ENCODE peak calls at places on chromosomes 1 and 21, in four cellular contexts. K is foreskin keratinocyte, H is BJ, N is GM10248. J is an unnamed sample.
A peak's percentile ranks its signal among the peaks of the same experiment; 100 is the strongest.

GRCh38 chr1:245285168-245285567 is 130.4 kb downstream of the KIF26B start:
- DNase-seq in K (no peak), H (no peak), N (no peak), J (no peak)

GRCh38 chr1:185804206-185804605 is 70.0 kb downstream of the HMCN1 start:
- DNase-seq in K (peak; percentile 18), H (no peak), N (no peak), J (no peak)

GRCh38 chr1:36134805-36135339 is 9.8 kb upstream of the COL8A2 start:
- DNase-seq in K (peak; percentile 97), H (no peak), N (peak; percentile 79), J (peak; percentile 94)

GRCh38 chr1:178727014-178727895 is 2.2 kb downstream of the RALGPS2 start:
- DNase-seq in K (peak; percentile 56), H (no peak), N (no peak), J (peak; percentile 24)

GRCh38 chr1:108703939-108704338 is 8.8 kb upstream of the FNDC7 start:
- DNase-seq in K (no peak), H (no peak), N (no peak), J (no peak)

GRCh38 chr21:33543505-33544129 is 779 bp downstream of the SON start:
- DNase-seq in K (no peak), H (no peak), N (peak; percentile 57), J (no peak)

GRCh38 chr1:175543447-175543846 is 199.9 kb downstream of the TNR start:
- DNase-seq in K (peak; percentile 75), H (no peak), N (no peak), J (peak; percentile 16)

GRCh38 chr1:177825276-177825903 is 144.5 kb downstream of the SEC16B start:
- DNase-seq in K (no peak), H (no peak), N (no peak), J (no peak)

GRCh38 chr1:214952648-214953047 is 129.9 kb upstream of the KCNK2 start:
- DNase-seq in K (no peak), H (no peak), N (no peak), J (no peak)

GRCh38 chr1:147545133-147545532 is 3.8 kb downstream of the BCL9 start:
- DNase-seq in K (peak; percentile 93), H (no peak), N (no peak), J (peak; percentile 86)

GRCh38 chr1:19423130-19423529 is 62.2 kb downstream of the CAPZB start:
- DNase-seq in K (no peak), H (no peak), N (no peak), J (no peak)

GRCh38 chr1:24098907-24099637 is 12.9 kb downstream of the MYOM3 start:
- DNase-seq in K (no peak), H (no peak), N (no peak), J (no peak)

GRCh38 chr21:39891111-39891510 is 23.9 kb downstream of the PCP4 start:
- DNase-seq in K (no peak), H (no peak), N (no peak), J (no peak)

GRCh38 chr1:143497374-143497747 is 474.4 kb downstream of the FAM72C start:
- DNase-seq in K (no peak), H (no peak), N (no peak), J (no peak)

GRCh38 chr21:28509031-28509430 is 483.6 kb downstream of the LTN1 start:
- DNase-seq in K (no peak), H (no peak), N (no peak), J (no peak)

GRCh38 chr1:159945483-159946241 is at the start of gene IGSF9:
- DNase-seq in K (peak; percentile 94), H (no peak), N (peak; percentile 61), J (peak; percentile 97)

GRCh38 chr1:27031235-27032118 is 18.8 kb upstream of the TENT5B start:
- DNase-seq in K (peak; percentile 92), H (peak; percentile 51), N (no peak), J (peak; percentile 89)

GRCh38 chr1:84538599-84538998 is 32.2 kb upstream of the GNG5 start:
- DNase-seq in K (no peak), H (no peak), N (no peak), J (no peak)

GRCh38 chr1:84540759-84541158 is 33.5 kb downstream of the CTBS start:
- DNase-seq in K (no peak), H (peak; percentile 36), N (no peak), J (no peak)

GRCh38 chr1:84539972-84540371 is 33.6 kb upstream of the GNG5 start:
- DNase-seq in K (no peak), H (no peak), N (no peak), J (no peak)

DNA sequence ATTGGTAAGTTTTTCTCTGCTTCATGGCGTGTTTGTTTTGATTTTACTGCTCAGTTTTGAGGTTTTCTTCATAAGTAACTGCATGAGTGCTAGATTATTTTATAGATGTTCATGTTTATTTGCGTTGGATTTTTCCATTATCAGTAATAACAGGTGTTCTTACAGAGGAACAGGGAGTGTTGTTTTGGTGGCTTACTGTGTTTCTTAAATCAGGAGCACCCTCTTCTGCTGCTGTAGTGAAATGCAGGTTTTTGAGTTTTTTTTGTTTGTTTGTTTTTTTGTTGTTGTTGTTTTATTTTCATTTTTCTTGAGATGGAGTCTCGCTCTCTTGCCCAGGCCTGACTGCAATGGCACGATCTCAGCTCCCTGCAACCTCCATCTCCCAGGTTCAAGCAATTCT is 32.6 kb downstream of the CTBS start:
- DNase-seq in K (no peak), H (no peak), N (no peak), J (no peak)
- TF ChIP-seq CTCF in K (peak; percentile 49), H (no peak), N (peak; percentile 28), J (no peak)

DNA sequence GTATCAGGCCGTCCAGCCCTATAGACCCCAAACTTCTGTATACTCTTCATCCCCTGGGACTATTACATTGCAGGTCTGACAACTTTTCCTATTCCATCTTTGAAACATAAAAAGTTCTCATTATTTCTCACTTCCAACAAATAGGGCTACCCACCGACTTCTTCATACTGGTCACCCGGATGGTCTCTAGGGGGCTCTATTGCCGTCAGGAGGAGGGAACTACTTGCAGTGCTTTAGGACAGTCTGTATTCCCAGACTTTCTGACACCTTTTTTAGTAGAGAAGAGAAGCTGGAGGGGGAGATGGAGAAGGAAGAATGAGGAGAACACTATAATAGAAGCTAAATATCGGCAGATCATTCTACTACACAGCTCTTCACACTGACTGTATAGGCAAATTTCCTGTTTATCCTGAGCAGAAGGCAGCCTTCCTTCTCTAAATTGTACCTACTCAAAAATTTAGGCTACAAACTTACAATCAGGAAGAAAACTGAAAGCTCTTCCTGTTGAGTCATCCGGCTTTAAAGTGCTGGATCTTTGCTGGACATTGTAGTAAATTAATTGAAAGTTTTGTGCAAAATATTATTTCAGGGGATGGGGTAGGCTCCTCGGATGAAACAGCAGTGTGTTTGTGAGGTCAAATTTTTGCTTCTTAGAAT is 54.6 kb downstream of the CDC7 start:
- DNase-seq in K (no peak), H (no peak), N (no peak), J (peak; percentile 12)
- TF ChIP-seq CTCF in K (no peak), H (no peak), N (no peak), J (no peak)

GRCh38 chr1:90349510-90349909 is 354.6 kb downstream of the ZNF326 start:
- DNase-seq in K (no peak), H (no peak), N (no peak), J (no peak)
- TF ChIP-seq CTCF in K (no peak), H (no peak), N (no peak), J (no peak)

GRCh38 chr1:248702714-248703113 is at the start of gene OR14I1:
- DNase-seq in K (no peak), H (no peak), N (no peak), J (no peak)
- TF ChIP-seq CTCF in K (no peak), H (no peak), N (no peak), J (no peak)

DNA sequence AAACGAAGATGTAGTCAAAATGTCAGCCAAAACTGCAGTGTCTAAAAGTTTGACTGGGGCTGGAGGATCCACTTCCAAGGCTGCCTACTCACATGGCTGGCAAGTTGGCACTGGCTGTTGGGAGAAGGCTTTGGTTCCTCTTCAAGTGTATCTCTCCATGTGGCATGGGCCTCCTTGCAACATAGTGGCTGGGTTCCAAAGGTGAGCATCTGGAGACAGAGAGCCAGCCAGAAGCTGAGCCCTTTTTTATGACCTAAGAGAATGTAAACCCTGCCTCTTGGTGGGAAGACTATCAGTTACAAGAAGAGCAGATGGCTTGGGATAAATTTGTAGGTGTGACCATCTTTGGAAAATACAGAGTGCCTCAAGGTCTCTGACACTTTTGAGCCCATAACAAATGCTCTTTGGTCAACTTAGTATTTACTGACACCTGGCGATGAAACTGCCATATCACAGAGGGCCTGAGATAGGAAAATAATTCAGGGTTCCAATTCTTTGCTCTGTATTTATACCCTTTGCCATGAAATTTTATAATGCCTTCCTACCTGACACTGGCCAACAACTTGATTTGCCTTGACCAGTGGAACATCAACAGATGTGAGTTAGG is 31.4 kb upstream of the PRELP start:
- DNase-seq in K (no peak), H (no peak), N (no peak), J (no peak)
- TF ChIP-seq CTCF in K (no peak), H (no peak), N (no peak), J (no peak)

GRCh38 chr1:34590211-34590623 is 164.6 kb upstream of the GJB5 start:
- DNase-seq in K (peak; percentile 64), H (no peak), N (no peak), J (peak; percentile 65)

GRCh38 chr1:34591751-34592629 is 162.9 kb upstream of the GJB5 start:
- DNase-seq in K (no peak), H (no peak), N (no peak), J (no peak)
- TF ChIP-seq CTCF in K (peak; percentile 11), H (peak; percentile 23), N (peak; percentile 14), J (no peak)

GRCh38 chr1:221509575-221510360 is 232.1 kb downstream of the DUSP10 start:
- DNase-seq in K (no peak), H (no peak), N (no peak), J (no peak)
- TF ChIP-seq CTCF in K (no peak), H (no peak), N (no peak), J (no peak)

GRCh38 chr1:229553621-229554120 is 4.8 kb downstream of the ABCB10 start:
- DNase-seq in K (no peak), H (no peak), N (no peak), J (no peak)

GRCh38 chr1:229554886-229555621 is 3.5 kb downstream of the ABCB10 start:
- DNase-seq in K (no peak), H (no peak), N (no peak), J (no peak)

GRCh38 chr1:229550812-229551567 is 7.5 kb downstream of the ABCB10 start:
- DNase-seq in K (no peak), H (no peak), N (no peak), J (no peak)

GRCh38 chr1:229556551-229556950 is 2.0 kb downstream of the ABCB10 start:
- DNase-seq in K (no peak), H (no peak), N (no peak), J (no peak)

GRCh38 chr1:229552732-229553131 is 5.8 kb downstream of the ABCB10 start:
- DNase-seq in K (no peak), H (no peak), N (no peak), J (no peak)
- TF ChIP-seq CTCF in K (no peak), H (no peak), N (no peak), J (no peak)

J was measured in RWPE1.